ENCODE peak calls at places on chromosomes 4 and X, in nine cellular contexts. T is heart left ventricle, N is BJ, G is A549, C is fibroblast of mammary gland, R is uterus, Z is bronchial epithelial cell, S is epithelial cell of proximal tubule, O is AG10803. P is an unnamed sample.

GRCh38 chr4:17762705-17763104 is 18.7 kb downstream of the FAM184B start:
- DNase-seq in T (no peak), N (no peak), G (peak), C (peak), R (no peak), Z (peak), S (peak), O (peak), P (peak)

GRCh38 chr4:8537041-8537461 is 43.1 kb upstream of the GPR78 start:
- DNase-seq in T (no peak), N (no peak), G (peak), C (peak), R (peak), Z (peak), S (peak), O (peak), P (peak)

GRCh38 chr4:37802068-37802666 is 24.3 kb upstream of the PGM2 start:
- DNase-seq in T (peak), N (no peak), G (peak), C (peak), R (peak), Z (peak), S (no peak), O (peak), P (peak)

GRCh38 chr4:104073245-104073644 is 353.5 kb upstream of the TACR3 start:
- DNase-seq in T (no peak), N (no peak), G (no peak), C (no peak), R (no peak), Z (no peak), S (no peak), O (no peak), P (no peak)

GRCh38 chr4:87409420-87409939 is 12.9 kb upstream of the NUDT9 start:
- DNase-seq in T (no peak), N (no peak), G (peak), C (no peak), R (no peak), Z (no peak), S (no peak), O (no peak), P (no peak)

GRCh38 chr4:153084939-153085630 is 119.2 kb upstream of the TRIM2 start:
- DNase-seq in T (peak), N (peak), G (peak), C (peak), R (peak), Z (peak), S (no peak), O (peak), P (peak)

GRCh38 chr4:34469518-34469917 is 1774.8 kb downstream of the ARAP2 start:
- DNase-seq in T (no peak), N (no peak), G (no peak), C (no peak), R (no peak), Z (no peak), S (no peak), O (no peak), P (peak)

GRCh38 chr4:39998659-39999345 is 21.1 kb upstream of the PDS5A start:
- DNase-seq in T (no peak), N (no peak), G (peak), C (no peak), R (no peak), Z (no peak), S (no peak), O (no peak), P (no peak)

GRCh38 chr4:148435654-148436406 is 6.4 kb downstream of the NR3C2 start:
- DNase-seq in T (peak), N (no peak), G (no peak), C (no peak), R (no peak), Z (no peak), S (no peak), O (no peak), P (no peak)

GRCh38 chr4:1019726-1020470 is 8.5 kb downstream of the FGFRL1 start:
- DNase-seq in T (no peak), N (no peak), G (no peak), C (no peak), R (no peak), Z (no peak), S (no peak), O (no peak), P (no peak)

GRCh38 chr4:153153339-153153851 is 50.8 kb upstream of the TRIM2 start:
- DNase-seq in T (peak), N (no peak), G (peak), C (no peak), R (peak), Z (no peak), S (no peak), O (peak), P (peak)

GRCh38 chr4:184215709-184216328 is 1.9 kb downstream of the ENPP6 start:
- DNase-seq in T (no peak), N (no peak), G (no peak), C (no peak), R (no peak), Z (no peak), S (no peak), O (no peak), P (no peak)

GRCh38 chrX:153766098-153766817 is 2.2 kb downstream of the PLXNB3 start:
- DNase-seq in T (peak), N (peak), G (peak), C (peak), R (peak), Z (peak), S (no peak), O (peak), P (peak)

GRCh38 chr4:37767546-37767945 is 58.9 kb upstream of the PGM2 start:
- DNase-seq in T (peak), N (no peak), G (no peak), C (peak), R (peak), Z (peak), S (peak), O (peak), P (no peak)

DNA sequence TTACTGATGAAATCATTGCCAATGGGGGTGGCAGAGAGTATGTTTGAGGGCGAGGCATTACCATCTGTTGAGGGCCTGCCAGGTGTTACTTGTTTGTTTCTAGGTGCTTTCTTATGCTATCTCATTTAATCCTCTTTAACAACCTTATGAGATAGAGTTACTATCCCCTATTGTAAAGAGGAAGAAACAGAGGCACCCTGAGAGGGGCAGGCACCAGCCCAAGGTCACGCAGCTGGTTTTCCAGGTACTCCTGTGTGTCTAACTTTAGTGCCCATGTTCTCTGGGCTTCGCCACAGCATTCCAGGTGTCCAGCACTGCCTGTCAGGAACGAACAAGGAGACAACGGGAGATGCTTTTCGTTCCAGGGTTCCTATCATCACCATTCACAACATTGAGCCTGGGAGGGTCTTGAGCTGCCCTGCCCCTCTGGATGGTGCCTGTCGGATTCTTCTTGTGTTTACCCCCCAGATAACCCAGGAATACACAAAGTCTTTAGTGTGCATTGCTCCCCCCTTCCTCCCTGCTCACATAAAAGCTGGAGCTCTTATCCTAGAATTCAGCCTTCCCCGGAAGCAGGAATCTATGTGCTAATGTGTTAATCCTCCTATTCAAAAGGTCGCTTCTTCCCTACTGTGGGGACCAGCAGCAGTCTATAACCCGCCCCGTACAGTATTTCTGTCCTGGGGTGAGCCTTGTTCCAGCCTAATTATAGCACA is 24.9 kb upstream of the GPC4 start:
- DNase-seq in T (no peak), N (no peak), G (no peak), C (no peak), R (no peak), Z (no peak), S (no peak), O (no peak), P (no peak)
- H3K4me3 ChIP-seq in T (no peak), N (no peak), G (no peak), C (no peak), R (no peak), Z (no peak), S (no peak), O (no peak), P (no peak)

DNA sequence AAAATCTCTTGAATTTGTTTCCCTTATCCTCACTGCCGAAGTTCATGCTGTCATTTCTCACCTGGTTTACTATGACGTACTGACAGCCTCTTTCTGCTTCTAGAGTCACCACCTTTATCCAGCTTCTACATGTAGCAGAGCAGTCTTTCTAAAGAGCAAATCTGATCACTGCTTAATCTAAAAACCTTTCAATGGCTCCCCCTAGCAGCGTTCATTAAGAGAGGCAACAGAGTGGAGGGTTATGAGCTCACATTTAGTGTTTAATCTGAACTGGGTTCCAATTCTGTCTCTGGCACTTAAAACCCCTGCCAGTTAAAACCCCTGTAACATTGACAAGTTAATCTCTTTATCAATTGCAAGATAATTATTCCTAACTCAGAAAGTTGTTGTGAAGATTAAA is 4.4 kb downstream of the RBPJ start:
- DNase-seq in T (no peak), N (no peak), G (peak), C (peak), R (no peak), Z (peak), S (no peak), O (peak), P (peak)
- TF ChIP-seq CTCF in T (peak), N (peak), G (peak), C (peak), R (peak), Z (peak), S (peak), O (peak), P (peak)

GRCh38 chr4:128582319-128582948 is 227.1 kb upstream of the JADE1 start:
- DNase-seq in T (no peak), N (no peak), G (no peak), C (no peak), R (no peak), Z (peak), S (no peak), O (no peak), P (peak)
- H3K4me3 ChIP-seq in T (no peak), N (no peak), G (no peak), C (no peak), R (no peak), Z (no peak), S (no peak), O (no peak), P (no peak)

GRCh38 chrX:136269921-136270320 is 18.7 kb upstream of the MAP7D3 start:
- DNase-seq in T (no peak), N (no peak), G (no peak), C (no peak), R (no peak), Z (no peak), S (no peak), O (no peak), P (no peak)

GRCh38 chrX:136275553-136275952 is 24.4 kb upstream of the MAP7D3 start:
- DNase-seq in T (no peak), N (no peak), G (no peak), C (no peak), R (no peak), Z (peak), S (no peak), O (no peak), P (no peak)

GRCh38 chrX:136273986-136274385 is 22.8 kb upstream of the MAP7D3 start:
- DNase-seq in T (no peak), N (no peak), G (no peak), C (no peak), R (no peak), Z (no peak), S (no peak), O (no peak), P (no peak)

GRCh38 chrX:136271300-136271699 is 20.1 kb upstream of the MAP7D3 start:
- DNase-seq in T (no peak), N (no peak), G (no peak), C (no peak), R (no peak), Z (no peak), S (no peak), O (no peak), P (no peak)

GRCh38 chrX:136272325-136272724 is 21.1 kb upstream of the MAP7D3 start:
- DNase-seq in T (no peak), N (no peak), G (peak), C (no peak), R (no peak), Z (no peak), S (no peak), O (peak), P (no peak)
- TF ChIP-seq CTCF in T (no peak), N (peak), G (peak), C (peak), R (no peak), Z (no peak), S (peak), O (peak), P (peak)

DNA sequence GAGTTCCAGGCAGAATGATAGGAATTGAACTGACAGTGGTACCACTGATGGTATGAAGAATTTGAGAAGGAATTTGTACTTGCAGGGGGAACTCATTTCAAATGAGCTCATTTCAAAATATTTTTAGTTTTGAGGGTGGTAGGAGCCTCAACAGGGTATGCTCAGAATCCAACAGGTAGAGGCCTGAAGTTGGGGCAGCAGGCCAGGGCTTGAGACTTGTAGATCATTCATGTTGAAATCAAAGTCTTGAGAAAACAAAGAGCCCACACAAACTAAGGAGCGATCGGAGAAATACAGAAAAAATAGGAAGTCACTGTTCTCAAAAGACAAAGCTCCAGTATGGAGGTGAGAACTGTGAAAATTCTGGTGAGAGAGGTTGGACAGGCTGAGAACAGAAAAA is 1.0 kb upstream of the SLC9A6 start:
- DNase-seq in T (no peak), N (no peak), G (no peak), C (no peak), R (no peak), Z (peak), S (no peak), O (no peak), P (no peak)
- H3K4me3 ChIP-seq in T (peak), N (peak), G (no peak), C (peak), R (no peak), Z (no peak), S (peak), O (no peak), P (no peak)

P was measured in fibroblast of villous mesenchyme.